ENCODE peak calls at places on chromosomes 2 and 18, in ten cellular contexts. One of them, this sample, is unnamed.

GRCh38 chr18:23302852-23303527 is 150.1 kb upstream of the RIOK3 start:
- DNase-seq in A549: no peak
- DNase-seq in stimulated activated CD4-positive, alpha-beta T cell treated with anti-CD3 and anti-CD28 coated beads, Interleukin-4, amount 100 ng/mL, for 48 hours: no peak
- DNase-seq in WTC11: no peak
- DNase-seq in hepatocyte: no peak
- DNase-seq in heart right ventricle: no peak
- DNase-seq in putamen: no peak
- DNase-seq in uterus: no peak
- DNase-seq in colonic mucosa: no peak
- DNase-seq in endothelial cell: peak
- DNase-seq in this sample: no peak

GRCh38 chr18:13241083-13241892 is 22.7 kb downstream of the LDLRAD4 start:
- DNase-seq in putamen: no peak
- DNase-seq in hepatocyte: no peak
- DNase-seq in heart right ventricle: no peak
- DNase-seq in uterus: no peak
- DNase-seq in colonic mucosa: no peak
- DNase-seq in WTC11: no peak
- DNase-seq in endothelial cell: no peak
- DNase-seq in A549: no peak
- DNase-seq in stimulated activated CD4-positive, alpha-beta T cell treated with anti-CD3 and anti-CD28 coated beads, Interleukin-4, amount 100 ng/mL, for 48 hours: no peak
- DNase-seq in this sample: peak

GRCh38 chr18:13137041-13137938 is 81.3 kb upstream of the LDLRAD4 start:
- DNase-seq in WTC11: peak
- DNase-seq in uterus: no peak
- DNase-seq in hepatocyte: no peak
- DNase-seq in putamen: peak
- DNase-seq in stimulated activated CD4-positive, alpha-beta T cell treated with anti-CD3 and anti-CD28 coated beads, Interleukin-4, amount 100 ng/mL, for 48 hours: peak
- DNase-seq in A549: no peak
- DNase-seq in endothelial cell: no peak
- DNase-seq in colonic mucosa: peak
- DNase-seq in heart right ventricle: peak
- DNase-seq in this sample: peak

GRCh38 chr2:47344890-47345583 is 57.9 kb upstream of the MSH2 start:
- DNase-seq in uterus: peak
- DNase-seq in heart right ventricle: peak
- DNase-seq in endothelial cell: peak
- DNase-seq in A549: peak
- DNase-seq in colonic mucosa: peak
- DNase-seq in stimulated activated CD4-positive, alpha-beta T cell treated with anti-CD3 and anti-CD28 coated beads, Interleukin-4, amount 100 ng/mL, for 48 hours: no peak
- DNase-seq in WTC11: peak
- DNase-seq in putamen: peak
- DNase-seq in hepatocyte: peak
- DNase-seq in this sample: peak

GRCh38 chr2:86482034-86482433 is 40.9 kb downstream of the KDM3A start:
- DNase-seq in uterus: no peak
- DNase-seq in colonic mucosa: no peak
- DNase-seq in A549: no peak
- DNase-seq in WTC11: no peak
- DNase-seq in putamen: no peak
- DNase-seq in stimulated activated CD4-positive, alpha-beta T cell treated with anti-CD3 and anti-CD28 coated beads, Interleukin-4, amount 100 ng/mL, for 48 hours: no peak
- DNase-seq in hepatocyte: no peak
- DNase-seq in heart right ventricle: no peak
- DNase-seq in endothelial cell: no peak
- DNase-seq in this sample: no peak

GRCh38 chr18:5424903-5425302 is 118.9 kb downstream of the EPB41L3 start:
- DNase-seq in hepatocyte: peak
- DNase-seq in colonic mucosa: no peak
- DNase-seq in uterus: no peak
- DNase-seq in A549: no peak
- DNase-seq in WTC11: no peak
- DNase-seq in heart right ventricle: no peak
- DNase-seq in stimulated activated CD4-positive, alpha-beta T cell treated with anti-CD3 and anti-CD28 coated beads, Interleukin-4, amount 100 ng/mL, for 48 hours: no peak
- DNase-seq in endothelial cell: peak
- DNase-seq in putamen: no peak
- DNase-seq in this sample: peak

GRCh38 chr2:127410871-127411396 is 7.3 kb upstream of the PROC start:
- DNase-seq in hepatocyte: peak
- DNase-seq in heart right ventricle: no peak
- DNase-seq in colonic mucosa: no peak
- DNase-seq in WTC11: no peak
- DNase-seq in uterus: no peak
- DNase-seq in endothelial cell: no peak
- DNase-seq in putamen: no peak
- DNase-seq in stimulated activated CD4-positive, alpha-beta T cell treated with anti-CD3 and anti-CD28 coated beads, Interleukin-4, amount 100 ng/mL, for 48 hours: no peak
- DNase-seq in A549: peak
- DNase-seq in this sample: no peak

GRCh38 chr2:23164173-23164572 is 220.8 kb upstream of the KLHL29 start:
- DNase-seq in hepatocyte: no peak
- DNase-seq in heart right ventricle: no peak
- DNase-seq in A549: no peak
- DNase-seq in colonic mucosa: no peak
- DNase-seq in uterus: no peak
- DNase-seq in endothelial cell: no peak
- DNase-seq in WTC11: no peak
- DNase-seq in stimulated activated CD4-positive, alpha-beta T cell treated with anti-CD3 and anti-CD28 coated beads, Interleukin-4, amount 100 ng/mL, for 48 hours: no peak
- DNase-seq in putamen: no peak
- DNase-seq in this sample: no peak

GRCh38 chr2:19073522-19073921 is 284.9 kb downstream of the OSR1 start:
- DNase-seq in stimulated activated CD4-positive, alpha-beta T cell treated with anti-CD3 and anti-CD28 coated beads, Interleukin-4, amount 100 ng/mL, for 48 hours: no peak
- DNase-seq in endothelial cell: no peak
- DNase-seq in A549: peak
- DNase-seq in uterus: no peak
- DNase-seq in putamen: no peak
- DNase-seq in hepatocyte: peak
- DNase-seq in colonic mucosa: no peak
- DNase-seq in WTC11: peak
- DNase-seq in heart right ventricle: no peak
- DNase-seq in this sample: peak

GRCh38 chr18:70284976-70285610 is 3.8 kb upstream of the SOCS6 start:
- DNase-seq in stimulated activated CD4-positive, alpha-beta T cell treated with anti-CD3 and anti-CD28 coated beads, Interleukin-4, amount 100 ng/mL, for 48 hours: no peak
- DNase-seq in endothelial cell: no peak
- DNase-seq in putamen: no peak
- DNase-seq in A549: no peak
- DNase-seq in WTC11: no peak
- DNase-seq in hepatocyte: no peak
- DNase-seq in uterus: no peak
- DNase-seq in colonic mucosa: no peak
- DNase-seq in heart right ventricle: no peak
- DNase-seq in this sample: no peak

GRCh38 chr2:227853765-227854271 is 17.6 kb upstream of the DAW1 start:
- DNase-seq in stimulated activated CD4-positive, alpha-beta T cell treated with anti-CD3 and anti-CD28 coated beads, Interleukin-4, amount 100 ng/mL, for 48 hours: no peak
- DNase-seq in endothelial cell: no peak
- DNase-seq in WTC11: no peak
- DNase-seq in hepatocyte: no peak
- DNase-seq in colonic mucosa: no peak
- DNase-seq in putamen: no peak
- DNase-seq in uterus: no peak
- DNase-seq in A549: no peak
- DNase-seq in heart right ventricle: no peak
- DNase-seq in this sample: no peak